ENCODE peak calls at places on chromosome 1, in nine cellular contexts. N is ovary, H is breast epithelium, O is body of pancreas, I is upper lobe of left lung, K is HCT116, X is adrenal gland, G is IMR-90, J is sigmoid colon. F is an unnamed sample. For H3K4me1, the result is how much of the 10 kb centered on the place peaks cover.

GRCh38 chr1:198678901-198679329 is 40.1 kb downstream of the PTPRC start:
- DNase-seq in N (no peak), H (no peak), O (no peak), I (no peak), K (no peak), X (no peak), G (no peak), J (no peak), F (no peak)

GRCh38 chr1:55277377-55278130 is 62.4 kb upstream of the USP24 start:
- DNase-seq in N (peak), H (peak), O (peak), I (peak), K (peak), X (peak), G (peak), J (peak), F (peak)

GRCh38 chr1:210830034-210831028 is 303.6 kb downstream of the KCNH1 start:
- DNase-seq in N (no peak), H (no peak), O (no peak), I (no peak), K (no peak), X (no peak), G (no peak), J (no peak), F (no peak)

GRCh38 chr1:37892151-37893047 is 33.0 kb upstream of the MTF1 start:
- DNase-seq in N (no peak), H (no peak), O (no peak), I (no peak), K (no peak), X (no peak), G (peak), J (no peak), F (no peak)

GRCh38 chr1:182069028-182069466 is 7.5 kb upstream of the ZNF648 start:
- DNase-seq in N (peak), H (peak), O (peak), I (peak), K (peak), X (peak), G (peak), J (no peak), F (no peak)

GRCh38 chr1:231993968-231994455 is 367.4 kb downstream of the DISC1 start:
- DNase-seq in N (no peak), H (no peak), O (no peak), I (no peak), K (no peak), X (no peak), G (no peak), J (no peak), F (no peak)

GRCh38 chr1:26387447-26387846 is 14.9 kb upstream of the ZNF683 start:
- DNase-seq in N (no peak), H (no peak), O (no peak), I (no peak), K (peak), X (no peak), G (peak), J (no peak), F (no peak)

GRCh38 chr1:7616076-7616833 is 154.8 kb upstream of the VAMP3 start:
- DNase-seq in N (peak), H (no peak), O (peak), I (peak), K (no peak), X (peak), G (peak), J (peak), F (no peak)

GRCh38 chr1:87450615-87451209 is 122.0 kb downstream of the LMO4 start:
- DNase-seq in N (no peak), H (no peak), O (no peak), I (no peak), K (no peak), X (peak), G (no peak), J (no peak), F (no peak)

GRCh38 chr1:243488459-243489163 is 232.8 kb downstream of the SDCCAG8 start:
- DNase-seq in N (no peak), H (no peak), O (no peak), I (no peak), K (no peak), X (no peak), G (no peak), J (no peak), F (no peak)

GRCh38 chr1:118479351-118479750 is 294.3 kb upstream of the SPAG17 start:
- DNase-seq in N (no peak), H (no peak), O (no peak), I (no peak), K (no peak), X (no peak), G (no peak), J (no peak), F (no peak)

GRCh38 chr1:56547977-56548376 is 31.4 kb downstream of the PLPP3 start:
- DNase-seq in N (no peak), H (peak), O (no peak), I (peak), K (no peak), X (peak), G (no peak), J (no peak), F (peak)

GRCh38 chr1:47436304-47436978 is 1.4 kb upstream of the FOXD2 start:
- DNase-seq in N (peak), H (peak), O (peak), I (peak), K (peak), X (peak), G (peak), J (peak), F (peak)

GRCh38 chr1:172704003-172704402 is 45.1 kb downstream of the FASLG start:
- DNase-seq in N (no peak), H (no peak), O (no peak), I (peak), K (no peak), X (no peak), G (no peak), J (no peak), F (no peak)

GRCh38 chr1:203534526-203534925 is 40.6 kb downstream of the OPTC start:
- DNase-seq in N (peak), H (peak), O (peak), I (no peak), K (no peak), X (peak), G (peak), J (peak), F (no peak)

GRCh38 chr1:111842411-111842810 is 86.7 kb downstream of the DDX20 start:
- DNase-seq in N (no peak), H (no peak), O (no peak), I (no peak), K (no peak), X (no peak), G (no peak), J (no peak), F (no peak)

GRCh38 chr1:15799928-15800835 is 7.3 kb downstream of the UQCRHL start:
- DNase-seq in N (peak), H (peak), O (peak), I (peak), K (peak), X (peak), G (peak), J (peak), F (no peak)

GRCh38 chr1:246428542-246429308 is 78.4 kb downstream of the SMYD3 start:
- DNase-seq in N (no peak), H (no peak), O (no peak), I (no peak), K (peak), X (no peak), G (peak), J (no peak), F (no peak)

GRCh38 chr1:211928993-211929637 is 98.6 kb upstream of the LPGAT1 start:
- DNase-seq in N (no peak), H (peak), O (no peak), I (peak), K (no peak), X (peak), G (peak), J (no peak), F (no peak)

GRCh38 chr1:224755586-224755985 is 139.5 kb downstream of the CNIH3 start:
- DNase-seq in N (no peak), H (no peak), O (no peak), I (no peak), K (no peak), X (no peak), G (no peak), J (no peak), F (no peak)

GRCh38 chr1:150121236-150121862 is 28.4 kb upstream of the PLEKHO1 start:
- DNase-seq in N (no peak), H (no peak), O (no peak), I (no peak), K (no peak), X (no peak), G (peak), J (no peak), F (no peak)

DNA sequence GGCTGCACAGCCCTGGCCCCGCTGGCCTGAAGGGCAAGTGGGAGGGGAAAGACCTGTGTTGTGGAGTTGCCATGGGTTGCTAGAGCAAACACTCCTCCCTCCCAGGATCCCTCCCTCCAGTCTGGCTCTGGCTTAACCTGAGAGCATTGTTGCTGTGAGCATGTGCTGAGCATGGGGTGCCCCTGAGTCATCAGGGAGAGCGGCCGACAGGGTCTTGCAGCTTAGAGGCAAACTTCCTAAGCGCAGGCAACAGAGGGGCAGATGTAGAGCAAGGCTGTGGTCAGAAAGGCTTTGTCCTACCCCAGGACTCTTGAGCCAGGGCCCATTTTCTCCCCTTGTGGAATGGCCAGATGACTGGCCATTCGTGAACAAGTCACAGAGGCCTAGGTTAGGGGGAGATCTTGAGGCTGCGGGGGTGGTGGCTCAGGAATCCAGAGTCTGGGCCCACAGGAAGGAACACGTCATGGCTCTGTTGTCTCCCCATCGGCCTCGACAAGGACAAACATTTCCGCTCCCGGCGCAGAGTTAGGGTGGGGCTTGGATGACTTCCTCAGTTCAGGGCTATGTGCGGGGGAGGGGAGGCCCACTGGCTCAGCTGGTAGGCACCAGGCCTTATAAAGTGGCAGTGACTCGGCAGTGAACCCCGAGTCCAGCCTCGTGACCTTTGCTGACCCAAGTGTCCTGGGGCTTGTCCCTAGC is 362 bp upstream of the DYNLT4 start:
- DNase-seq in N (peak), H (peak), O (peak), I (peak), K (peak), X (peak), G (peak), J (peak), F (peak)
- TF ChIP-seq POLR2A in N (peak), H (no peak), O (no peak), I (peak), K (peak), X (peak), G (peak), J (peak), F (peak)

GRCh38 chr1:21277178-21277577 is 13.1 kb downstream of the ECE1 start:
- DNase-seq in N (peak), H (no peak), O (no peak), I (no peak), K (no peak), X (peak), G (no peak), J (peak), F (no peak)
- H3K4me1 ChIP-seq in N (under half), H (under half), O (half or more), I (half or more), K (under half), X (under half), G (under half), J (half or more), F (half or more)

GRCh38 chr1:43171312-43171875 is 696 bp downstream of the EBNA1BP2 start:
- DNase-seq in N (no peak), H (no peak), O (peak), I (no peak), K (no peak), X (no peak), G (peak), J (no peak), F (no peak)

GRCh38 chr1:43177691-43178090 is 5.6 kb downstream of the CFAP57 start:
- DNase-seq in N (no peak), H (no peak), O (no peak), I (no peak), K (no peak), X (no peak), G (no peak), J (no peak), F (no peak)

GRCh38 chr1:43174873-43175272 is 2.7 kb downstream of the CFAP57 start:
- DNase-seq in N (no peak), H (no peak), O (no peak), I (no peak), K (no peak), X (no peak), G (no peak), J (no peak), F (no peak)

GRCh38 chr1:43171876-43172531 is at the start of the genes CFAP57 and EBNA1BP2:
- DNase-seq in N (peak), H (peak), O (peak), I (peak), K (peak), X (peak), G (peak), J (peak), F (peak)

GRCh38 chr1:43172532-43172972 is 422 bp downstream of the CFAP57 start:
- DNase-seq in N (peak), H (peak), O (peak), I (peak), K (peak), X (peak), G (peak), J (peak), F (peak)
- TF ChIP-seq POLR2A in N (no peak), H (no peak), O (no peak), I (no peak), K (no peak), X (no peak), G (no peak), J (no peak), F (no peak)

DNA sequence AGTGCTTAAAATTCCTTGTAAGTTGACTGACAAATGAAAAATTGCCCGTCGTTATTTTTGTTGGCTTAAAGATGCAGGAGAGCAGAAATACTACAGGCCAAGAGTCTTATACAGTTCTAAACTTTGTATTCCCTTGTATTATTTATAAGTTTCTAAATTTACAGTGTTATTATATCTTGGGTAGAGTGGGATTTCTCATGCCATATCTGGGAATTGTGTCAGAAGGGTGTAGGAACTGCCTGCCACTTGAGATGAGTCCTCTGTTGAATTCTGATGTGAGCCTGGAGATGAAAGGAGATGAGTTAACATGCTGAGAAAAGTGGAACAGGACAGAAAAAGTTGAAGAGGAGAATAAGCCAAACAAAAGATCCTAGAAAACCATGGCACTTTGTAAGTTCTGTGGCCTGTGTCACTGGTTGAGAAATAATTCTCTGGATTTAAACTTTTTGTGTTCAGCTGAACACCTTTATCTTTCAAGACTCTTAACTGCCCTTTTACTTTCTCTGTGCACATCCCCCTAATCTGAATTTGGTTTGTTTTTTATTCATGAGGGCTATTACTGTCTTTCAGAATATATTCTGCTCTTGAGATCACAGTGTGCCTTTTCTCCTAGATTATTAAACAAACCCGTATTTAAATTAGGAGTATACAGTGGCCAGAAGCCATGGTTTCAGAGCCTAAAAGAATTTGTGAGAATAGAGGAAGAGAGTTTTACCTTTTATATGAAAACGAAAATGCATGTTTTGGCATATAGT is 1.5 kb downstream of the DESI2 start:
- DNase-seq in N (no peak), H (no peak), O (no peak), I (no peak), K (no peak), X (no peak), G (peak), J (no peak), F (no peak)
- H3K4me1 ChIP-seq in N (under half), H (under half), O (under half), I (half or more), K (under half), X (under half), G (under half), J (under half), F (under half)

GRCh38 chr1:59574085-59574484 is 240.7 kb upstream of the HOOK1 start:
- DNase-seq in N (no peak), H (no peak), O (no peak), I (no peak), K (no peak), X (no peak), G (peak), J (no peak), F (no peak)
- TF ChIP-seq POLR2A in N (no peak), H (no peak), O (no peak), I (no peak), K (no peak), X (no peak), G (no peak), J (no peak), F (no peak)

GRCh38 chr1:77373702-77374101 is 91.9 kb downstream of the AK5 start:
- DNase-seq in N (no peak), H (no peak), O (no peak), I (no peak), K (no peak), X (no peak), G (no peak), J (no peak), F (no peak)
- H3K4me1 ChIP-seq in N (under half), H (under half), O (under half), I (under half), K (under half), X (under half), G (under half), J (under half), F (under half)

DNA sequence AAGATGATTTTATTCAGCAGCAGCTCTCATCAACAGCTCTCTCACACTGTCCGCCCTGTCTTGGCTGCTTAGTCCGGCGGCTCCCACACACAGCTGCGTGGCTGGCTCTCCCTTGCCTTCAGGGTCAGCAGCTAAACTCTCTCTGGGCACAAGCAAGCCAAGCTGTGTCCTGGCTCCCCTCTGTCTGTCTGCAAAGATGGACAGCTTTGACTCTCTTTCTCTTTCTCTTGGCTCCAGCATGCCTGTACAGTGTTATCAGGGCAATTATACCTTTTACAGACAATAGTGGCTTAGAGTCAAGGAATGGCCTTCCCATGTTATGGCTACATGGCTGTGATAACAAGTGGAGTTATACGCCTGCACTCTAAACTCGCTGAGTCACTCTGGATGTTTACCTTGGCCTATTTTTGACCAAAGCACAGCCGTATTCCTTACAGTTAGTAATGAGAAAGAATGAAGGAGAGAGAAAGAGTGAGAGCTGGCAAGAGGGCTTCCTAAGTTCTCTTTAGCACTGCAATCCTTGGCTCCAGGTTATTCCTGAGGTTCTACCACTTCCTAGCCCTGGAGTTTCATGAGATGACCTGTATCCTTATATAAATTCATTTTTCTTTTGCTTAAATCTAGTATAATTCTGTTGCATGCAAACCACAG is 59.9 kb upstream of the ZSWIM5 start:
- DNase-seq in N (peak), H (no peak), O (peak), I (peak), K (no peak), X (peak), G (peak), J (peak), F (no peak)
- TF ChIP-seq POLR2A in N (no peak), H (no peak), O (no peak), I (no peak), K (no peak), X (no peak), G (no peak), J (no peak), F (no peak)

F was measured in suprapubic skin.